ENCODE peak calls at places on chromosomes 4 and X, in five cellular contexts. J, G, P, W and U are unnamed samples.

GRCh38 chr4:165439344-165439743 is 60.5 kb downstream of the CPE start:
- DNase-seq in J (no peak), G (peak), P (no peak), W (no peak), U (no peak)

GRCh38 chr4:153140294-153140693 is 63.9 kb upstream of the TRIM2 start:
- DNase-seq in J (no peak), G (peak), P (no peak), W (no peak), U (no peak)

GRCh38 chrX:46327229-46328081 is 217.8 kb downstream of the ZNF674 start:
- DNase-seq in J (no peak), G (peak), P (no peak), W (no peak), U (no peak)

GRCh38 chr4:34046580-34046979 is 2197.7 kb downstream of the ARAP2 start:
- DNase-seq in J (no peak), G (peak), P (no peak), W (no peak), U (no peak)

GRCh38 chr4:174394915-174395314 is 111.2 kb downstream of the CEP44 start:
- DNase-seq in J (no peak), G (peak), P (no peak), W (no peak), U (no peak)

GRCh38 chrX:19549838-19550237 is 34.5 kb upstream of the MAP3K15 start:
- DNase-seq in J (no peak), G (no peak), P (no peak), W (no peak), U (no peak)

GRCh38 chrX:131923614-131924250 is 99.4 kb upstream of the STK26 start:
- DNase-seq in J (no peak), G (peak), P (no peak), W (no peak), U (no peak)

GRCh38 chr4:177511611-177512010 is 69.4 kb upstream of the AGA start:
- DNase-seq in J (no peak), G (no peak), P (no peak), W (no peak), U (no peak)

GRCh38 chrX:74104356-74105065 is 199.5 kb upstream of the ZCCHC13 start:
- DNase-seq in J (no peak), G (peak), P (no peak), W (no peak), U (no peak)

GRCh38 chr4:41203841-41204240 is 10.5 kb downstream of the APBB2 start:
- DNase-seq in J (no peak), G (no peak), P (no peak), W (no peak), U (no peak)